ENCODE peak calls at places on chromosomes 5 and 9, in four cellular contexts. One of them, this sample, is unnamed.

GRCh38 chr9:90847971-90848370 is 46.4 kb downstream of the SYK start:
- DNase-seq in adrenal gland: no peak
- DNase-seq in HT1080: no peak
- DNase-seq in psoas muscle: no peak
- DNase-seq in this sample: no peak

GRCh38 chr5:171055881-171056454 is 194.2 kb downstream of the RANBP17 start:
- DNase-seq in adrenal gland: no peak
- DNase-seq in HT1080: no peak
- DNase-seq in psoas muscle: no peak
- DNase-seq in this sample: peak

GRCh38 chr9:37788328-37788727 is 3.5 kb upstream of the EXOSC3 start:
- DNase-seq in adrenal gland: no peak
- DNase-seq in HT1080: no peak
- DNase-seq in psoas muscle: no peak
- DNase-seq in this sample: no peak

GRCh38 chr5:110917161-110917875 is 154.2 kb upstream of the TSLP start:
- DNase-seq in adrenal gland: no peak
- DNase-seq in HT1080: peak
- DNase-seq in psoas muscle: no peak
- DNase-seq in this sample: no peak

GRCh38 chr5:150565868-150566267 is 57.9 kb downstream of the NDST1 start:
- DNase-seq in adrenal gland: no peak
- DNase-seq in HT1080: no peak
- DNase-seq in psoas muscle: no peak
- DNase-seq in this sample: no peak

GRCh38 chr9:89821081-89821480 is 216.3 kb downstream of the GADD45G start:
- DNase-seq in adrenal gland: no peak
- DNase-seq in HT1080: peak
- DNase-seq in psoas muscle: no peak
- DNase-seq in this sample: no peak

GRCh38 chr9:77512876-77513275 is 135.2 kb downstream of the GNA14 start:
- DNase-seq in adrenal gland: peak
- DNase-seq in HT1080: no peak
- DNase-seq in psoas muscle: no peak
- DNase-seq in this sample: no peak

GRCh38 chr5:142182840-142183239 is 74.3 kb downstream of the NDFIP1 start:
- DNase-seq in adrenal gland: no peak
- DNase-seq in HT1080: no peak
- DNase-seq in psoas muscle: no peak
- DNase-seq in this sample: no peak

GRCh38 chr5:143061161-143061945 is 291.2 kb downstream of the ARHGAP26 start:
- DNase-seq in adrenal gland: no peak
- DNase-seq in HT1080: peak
- DNase-seq in psoas muscle: no peak
- DNase-seq in this sample: peak

GRCh38 chr9:136847065-136847826 is 2.0 kb upstream of the PHPT1 start:
- DNase-seq in adrenal gland: no peak
- DNase-seq in HT1080: no peak
- DNase-seq in psoas muscle: peak
- DNase-seq in this sample: peak

GRCh38 chr5:165029471-165029870 is 1524.1 kb downstream of the MAT2B start:
- DNase-seq in adrenal gland: no peak
- DNase-seq in HT1080: peak
- DNase-seq in psoas muscle: no peak
- DNase-seq in this sample: no peak

GRCh38 chr5:56244676-56245075 is 11.5 kb upstream of the ANKRD55 start:
- DNase-seq in adrenal gland: no peak
- DNase-seq in HT1080: no peak
- DNase-seq in psoas muscle: no peak
- DNase-seq in this sample: peak

GRCh38 chr9:110029815-110030480 is 178.0 kb downstream of the C9orf152 start:
- DNase-seq in adrenal gland: no peak
- DNase-seq in HT1080: no peak
- DNase-seq in psoas muscle: no peak
- DNase-seq in this sample: no peak